ENCODE peak calls at places on chromosomes 6 and 20, in five cellular contexts. M is RCC 7860, P is KG1, L is IMR-90, K is heart right ventricle. T is an unnamed sample.

GRCh38 chr6:27250955-27251671 is 3.6 kb downstream of the PRSS16 start:
- DNase-seq in M (peak; percentile 51), P (no peak), L (no peak), K (peak; percentile 25), T (peak; percentile 47)

GRCh38 chr6:4577406-4577805 is 198.8 kb upstream of the CDYL start:
- DNase-seq in M (no peak), P (no peak), L (peak; percentile 99), K (no peak), T (no peak)

GRCh38 chr20:23366384-23366783 is 4.4 kb downstream of the GZF1 start:
- DNase-seq in M (no peak), P (no peak), L (no peak), K (no peak), T (no peak)

GRCh38 chr20:35695245-35695749 is 3.9 kb downstream of the NFS1 start:
- DNase-seq in M (no peak), P (no peak), L (no peak), K (no peak), T (peak; percentile 9)

GRCh38 chr6:95519228-95520037 is 57.9 kb upstream of the MANEA start:
- DNase-seq in M (no peak), P (no peak), L (no peak), K (no peak), T (no peak)

GRCh38 chr20:62576815-62577214 is 65.5 kb upstream of the SLCO4A1 start:
- DNase-seq in M (no peak), P (no peak), L (peak; percentile 16), K (no peak), T (peak; percentile 37)

GRCh38 chr20:50070361-50070760 is 42.6 kb downstream of the UBE2V1 start:
- DNase-seq in M (no peak), P (no peak), L (no peak), K (no peak), T (no peak)

GRCh38 chr6:29632789-29633531 is at the start of gene GABBR1:
- DNase-seq in M (peak; percentile 38), P (no peak), L (peak; percentile 79), K (peak; percentile 88), T (peak; percentile 92)

GRCh38 chr20:62360854-62361798 is 6.0 kb downstream of the LAMA5 start:
- DNase-seq in M (no peak), P (no peak), L (no peak), K (peak; percentile 55), T (no peak)

GRCh38 chr6:43149260-43149659 is 21.8 kb upstream of the SRF start:
- DNase-seq in M (no peak), P (no peak), L (peak; percentile 50), K (no peak), T (no peak)

GRCh38 chr6:76072562-76072961 is at the start of gene IMPG1:
- DNase-seq in M (no peak), P (no peak), L (no peak), K (no peak), T (no peak)